ENCODE peak calls at places on chromosomes 1 and 21, in four cellular contexts. D is GM12878, L is K562, P is IMR-90. W is an unnamed sample.

GRCh38 chr1:182680901-182681300 is 3.5 kb downstream of the RGS8 start:
- DNase-seq in D (no peak), L (no peak), P (no peak), W (no peak)

GRCh38 chr1:115596080-115596795 is 45.5 kb upstream of the VANGL1 start:
- DNase-seq in D (no peak), L (no peak), P (peak), W (no peak)

GRCh38 chr1:67227196-67227595 is 60.9 kb downstream of the IL23R start:
- DNase-seq in D (no peak), L (no peak), P (no peak), W (no peak)

GRCh38 chr1:70768211-70768610 is 279.4 kb downstream of the PTGER3 start:
- DNase-seq in D (no peak), L (no peak), P (no peak), W (no peak)

GRCh38 chr1:28078680-28079626 is 9.5 kb downstream of the EYA3 start:
- DNase-seq in D (no peak), L (no peak), P (peak), W (peak)

GRCh38 chr1:29830383-29830782 is 594.1 kb downstream of the PTPRU start:
- DNase-seq in D (no peak), L (no peak), P (no peak), W (no peak)

GRCh38 chr1:16967095-16967567 is 13.3 kb downstream of the MFAP2 start:
- DNase-seq in D (no peak), L (no peak), P (peak), W (peak)

GRCh38 chr1:99180343-99180808 is 83.9 kb upstream of the PLPPR4 start:
- DNase-seq in D (peak), L (peak), P (peak), W (peak)

GRCh38 chr1:236861560-236862230 is 66.6 kb downstream of the MTR start:
- DNase-seq in D (no peak), L (no peak), P (peak), W (no peak)

GRCh38 chr1:153805042-153805745 is 30.0 kb downstream of the SLC27A3 start:
- DNase-seq in D (peak), L (peak), P (peak), W (peak)

GRCh38 chr1:15001317-15001900 is 152.1 kb upstream of the TMEM51 start:
- DNase-seq in D (no peak), L (no peak), P (no peak), W (no peak)

GRCh38 chr1:3771108-3772026 is 1.2 kb upstream of the SMIM1 start:
- DNase-seq in D (no peak), L (peak), P (no peak), W (no peak)

GRCh38 chr1:199759268-199759724 is 268.2 kb upstream of the NR5A2 start:
- DNase-seq in D (no peak), L (no peak), P (peak), W (peak)

GRCh38 chr21:26715878-26716506 is 129.2 kb downstream of the ADAMTS1 start:
- DNase-seq in D (no peak), L (peak), P (peak), W (peak)

GRCh38 chr1:61253912-61254628 is 171.7 kb downstream of the NFIA start:
- DNase-seq in D (no peak), L (no peak), P (no peak), W (no peak)

GRCh38 chr1:96362623-96363022 is 359.0 kb upstream of the PTBP2 start:
- DNase-seq in D (no peak), L (no peak), P (peak), W (peak)

GRCh38 chr1:230280054-230280795 is 145.9 kb downstream of the PGBD5 start:
- DNase-seq in D (no peak), L (no peak), P (no peak), W (no peak)

GRCh38 chr1:233269656-233270055 is 25.9 kb downstream of the PCNX2 start:
- DNase-seq in D (no peak), L (no peak), P (peak), W (no peak)

GRCh38 chr1:29269356-29269755 is 33.0 kb downstream of the PTPRU start:
- DNase-seq in D (no peak), L (no peak), P (no peak), W (no peak)

GRCh38 chr1:236143104-236143948 is 987 bp downstream of the GPR137B start:
- DNase-seq in D (no peak), L (no peak), P (peak), W (peak)

GRCh38 chr1:241063281-241063680 is 293.7 kb downstream of the RGS7 start:
- DNase-seq in D (no peak), L (no peak), P (no peak), W (no peak)

GRCh38 chr1:63732666-63733065 is 41.2 kb upstream of the ROR1 start:
- DNase-seq in D (no peak), L (no peak), P (peak), W (peak)

GRCh38 chr1:27804791-27805190 is 25.8 kb upstream of the PPP1R8 start:
- DNase-seq in D (no peak), L (no peak), P (no peak), W (no peak)

GRCh38 chr1:53681647-53682368 is 57.2 kb downstream of the GLIS1 start:
- DNase-seq in D (no peak), L (peak), P (peak), W (peak)

GRCh38 chr1:51927029-51927428 is 48.5 kb upstream of the NRDC start:
- DNase-seq in D (no peak), L (no peak), P (peak), W (no peak)

GRCh38 chr1:50702395-50702794 is 257.7 kb downstream of the FAF1 start:
- DNase-seq in D (no peak), L (no peak), P (no peak), W (no peak)

GRCh38 chr1:246800800-246801199 is 76.6 kb downstream of the SCCPDH start:
- DNase-seq in D (no peak), L (no peak), P (no peak), W (no peak)

GRCh38 chr1:61278966-61279365 is 196.6 kb downstream of the NFIA start:
- DNase-seq in D (no peak), L (no peak), P (no peak), W (peak)

GRCh38 chr1:229972600-229973296 is 94.3 kb upstream of the GALNT2 start:
- DNase-seq in D (no peak), L (peak), P (no peak), W (peak)

GRCh38 chr1:61284226-61284854 is 202.0 kb downstream of the NFIA start:
- DNase-seq in D (no peak), L (no peak), P (no peak), W (no peak)

GRCh38 chr1:172360511-172360910 is 60.0 kb upstream of the C1orf105 start:
- DNase-seq in D (no peak), L (no peak), P (no peak), W (peak)

GRCh38 chr1:53076165-53076564 is 14.2 kb downstream of the PODN start:
- DNase-seq in D (no peak), L (no peak), P (no peak), W (no peak)

GRCh38 chr1:168581799-168582572 is 5.6 kb downstream of the XCL1 start:
- DNase-seq in D (no peak), L (no peak), P (no peak), W (no peak)

GRCh38 chr1:194535369-194535768 is 1349.0 kb upstream of the B3GALT2 start:
- DNase-seq in D (no peak), L (peak), P (no peak), W (no peak)

GRCh38 chr1:82978461-82979324 is 1020.2 kb downstream of the TTLL7 start:
- DNase-seq in D (no peak), L (no peak), P (no peak), W (no peak)

GRCh38 chr1:167273027-167273800 is 52.5 kb downstream of the POU2F1 start:
- DNase-seq in D (no peak), L (no peak), P (peak), W (no peak)

GRCh38 chr1:87333692-87334347 is 5.1 kb downstream of the LMO4 start:
- DNase-seq in D (no peak), L (no peak), P (peak), W (no peak)

GRCh38 chr1:156750932-156751723 is at the start of gene HDGF:
- DNase-seq in D (no peak), L (peak), P (no peak), W (peak)

GRCh38 chr1:118290571-118290970 is 105.5 kb upstream of the SPAG17 start:
- DNase-seq in D (no peak), L (no peak), P (no peak), W (no peak)

GRCh38 chr1:118297521-118297920 is 112.5 kb upstream of the SPAG17 start:
- DNase-seq in D (no peak), L (no peak), P (no peak), W (no peak)

GRCh38 chr1:118294817-118295486 is 109.9 kb upstream of the SPAG17 start:
- DNase-seq in D (no peak), L (no peak), P (no peak), W (no peak)

GRCh38 chr1:118290046-118290445 is 105.0 kb upstream of the SPAG17 start:
- DNase-seq in D (no peak), L (no peak), P (no peak), W (no peak)

GRCh38 chr1:118291686-118292085 is 106.7 kb upstream of the SPAG17 start:
- DNase-seq in D (no peak), L (no peak), P (no peak), W (no peak)
- TF ChIP-seq POLR2A in D (no peak), L (no peak), P (no peak), W (no peak)

GRCh38 chr1:42618866-42619265 is 39.4 kb upstream of the PPIH start:
- DNase-seq in D (no peak), L (no peak), P (peak), W (no peak)
- TF ChIP-seq FOS in D (no peak), L (no peak), P (no peak), W (no peak)

GRCh38 chr1:159924791-159925712 is at the start of gene TAGLN2:
- DNase-seq in D (peak), L (peak), P (peak), W (peak)
- TF ChIP-seq POLR2A in D (peak), L (peak), P (peak), W (peak)

DNA sequence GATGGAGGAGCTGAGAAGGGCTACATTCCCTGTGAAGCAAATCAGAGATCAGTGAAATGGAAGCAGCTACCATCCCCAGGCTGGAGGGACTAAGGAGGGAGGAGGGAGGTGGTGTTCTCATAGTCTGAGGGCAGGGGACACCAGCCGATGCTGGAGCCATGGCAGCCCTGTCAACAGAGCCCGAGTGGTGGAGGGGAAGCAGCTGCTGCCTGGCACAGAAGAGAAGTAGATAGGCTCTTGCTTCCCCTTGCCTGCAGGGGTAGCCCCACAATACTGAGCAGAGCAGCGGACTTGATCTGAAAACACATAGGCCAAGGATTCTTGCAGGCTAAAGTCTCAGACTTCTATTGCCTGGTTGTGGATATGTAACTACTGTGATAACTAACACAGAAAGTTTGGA is 255.1 kb downstream of the FGGY start:
- DNase-seq in D (no peak), L (no peak), P (no peak), W (no peak)
- TF ChIP-seq FOS in D (no peak), L (no peak), P (no peak), W (no peak)

GRCh38 chr21:42975886-42976608 is 1.7 kb downstream of the PKNOX1 start:
- DNase-seq in D (no peak), L (no peak), P (no peak), W (no peak)

GRCh38 chr21:42971897-42972275 is 2.5 kb upstream of the PKNOX1 start:
- DNase-seq in D (no peak), L (peak), P (no peak), W (no peak)

GRCh38 chr21:42973991-42974831 is at the start of gene PKNOX1:
- DNase-seq in D (peak), L (peak), P (peak), W (peak)

GRCh38 chr21:42973309-42973990 is 912 bp upstream of the PKNOX1 start:
- DNase-seq in D (no peak), L (peak), P (no peak), W (no peak)

DNA sequence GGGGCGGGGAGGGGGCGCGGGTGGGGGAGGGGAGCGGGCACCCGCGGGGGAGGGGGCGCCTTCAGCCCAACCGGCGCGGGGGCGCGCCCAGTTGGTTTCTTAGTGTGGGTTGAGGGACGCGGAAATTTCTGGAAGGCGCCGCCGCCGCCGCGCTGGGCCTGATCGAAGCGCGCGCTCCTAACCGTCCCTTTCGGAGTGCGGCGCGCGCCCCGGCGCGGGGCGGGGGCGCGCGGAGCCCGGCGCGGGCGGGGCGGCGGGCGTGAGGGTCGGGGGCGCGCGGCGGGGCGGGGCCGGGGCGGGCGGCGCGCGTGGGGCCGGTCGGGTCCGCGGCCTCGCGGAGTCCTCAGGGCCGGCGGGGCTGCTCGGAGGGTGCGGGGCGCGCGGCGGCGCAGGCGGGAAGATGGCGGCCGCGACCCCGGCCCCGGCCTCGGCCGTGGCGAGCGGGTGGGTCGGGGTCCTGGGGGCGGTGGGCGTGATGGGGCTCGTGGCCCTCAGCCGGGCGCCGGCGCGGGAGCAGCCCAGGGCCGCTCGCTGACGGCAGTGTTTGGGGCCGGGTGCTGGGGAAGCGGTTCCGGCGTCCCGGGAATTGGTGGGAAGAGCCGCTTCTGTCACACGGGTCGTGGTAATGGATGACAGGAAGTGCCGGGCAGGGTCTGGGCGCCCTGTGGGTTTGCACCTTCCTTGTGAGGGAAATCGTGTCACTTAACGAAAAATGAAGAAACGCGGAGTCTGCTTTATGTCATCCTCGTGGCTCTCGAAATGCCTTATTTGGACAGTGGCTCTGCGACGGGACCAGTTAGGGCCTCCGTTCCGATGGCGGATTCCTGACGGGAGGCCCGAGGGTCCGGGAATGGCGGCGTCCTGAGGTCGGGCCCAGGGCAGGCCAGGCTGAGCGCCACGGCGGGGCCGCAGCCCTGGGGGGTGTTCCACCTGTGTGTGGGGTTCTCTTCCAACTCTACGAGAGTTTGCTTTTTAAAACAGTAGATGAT is 764 bp downstream of the PKNOX1 start:
- DNase-seq in D (no peak), L (peak), P (peak), W (peak)
- TF ChIP-seq POLR2A in D (peak), L (peak), P (peak), W (no peak)

DNA sequence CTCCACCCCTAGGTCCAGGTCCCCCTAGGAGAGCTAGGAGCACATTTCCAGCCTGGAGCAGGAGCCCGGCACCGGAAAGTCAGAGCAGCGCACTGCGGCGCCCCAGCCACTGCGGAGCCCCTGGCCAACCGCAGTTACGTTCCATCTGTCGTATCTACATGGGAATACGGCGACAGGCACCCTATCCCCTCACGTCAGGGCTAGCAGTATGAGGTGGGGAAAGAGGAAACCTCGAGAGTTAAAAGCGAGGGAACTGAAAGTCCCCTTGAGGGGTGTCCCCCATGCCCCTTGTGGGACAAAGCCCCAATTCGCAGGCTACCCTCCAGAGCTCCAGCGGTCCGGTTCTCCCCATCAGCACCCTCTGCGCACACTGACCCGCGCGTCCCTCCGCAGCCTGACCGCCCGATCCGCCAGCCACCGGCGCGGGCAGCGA is 995 bp downstream of the COLGALT2 start:
- DNase-seq in D (no peak), L (peak), P (no peak), W (peak)
- TF ChIP-seq FOS in D (no peak), L (no peak), P (no peak), W (no peak)

GRCh38 chr1:110384581-110385321 is 6.1 kb downstream of the SLC16A4 start:
- DNase-seq in D (peak), L (no peak), P (no peak), W (no peak)
- TF ChIP-seq POLR2A in D (peak), L (no peak), P (no peak), W (no peak)

GRCh38 chr21:32949701-32950100 is 76.0 kb upstream of the OLIG2 start:
- DNase-seq in D (no peak), L (no peak), P (no peak), W (no peak)

GRCh38 chr21:32954353-32954752 is 71.4 kb upstream of the OLIG2 start:
- DNase-seq in D (no peak), L (no peak), P (no peak), W (no peak)

GRCh38 chr21:32947736-32948135 is 78.0 kb upstream of the OLIG2 start:
- DNase-seq in D (no peak), L (no peak), P (no peak), W (no peak)

GRCh38 chr21:32955307-32955937 is 70.3 kb upstream of the OLIG2 start:
- DNase-seq in D (no peak), L (no peak), P (no peak), W (no peak)

DNA sequence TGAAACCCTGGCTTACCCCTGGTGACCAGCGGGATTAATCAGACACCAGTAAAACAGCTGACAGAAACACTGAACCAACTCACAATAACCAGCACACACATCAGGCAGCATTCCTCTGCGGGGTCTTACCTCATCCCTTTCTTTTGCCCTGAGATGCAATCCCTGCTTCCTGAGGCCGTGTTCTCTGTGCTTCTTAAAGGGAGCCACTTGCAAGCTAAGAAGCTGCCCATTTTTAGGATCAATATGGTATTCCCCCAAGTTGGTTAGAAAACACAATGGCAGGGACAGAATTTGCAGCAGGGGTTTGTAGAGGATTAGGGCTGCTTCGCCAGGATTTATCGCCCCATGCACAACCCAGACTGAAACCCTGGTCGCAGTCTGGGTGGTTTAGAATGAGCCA is 74.7 kb upstream of the OLIG2 start:
- DNase-seq in D (no peak), L (no peak), P (no peak), W (no peak)
- TF ChIP-seq FOS in D (no peak), L (no peak), P (no peak), W (no peak)

W was measured in endothelial cell of umbilical vein.